ENCODE peak calls at places on chromosomes 7 and 10, in six cellular contexts. V is hepatocyte, U is PC-9, Z is OCI-LY7, D is PC-3, R is fibroblast of lung. W is an unnamed sample. For H3K4me1, the result is how much of the 10 kb centered on the place peaks cover.

GRCh38 chr7:107982918-107983389 is 20.0 kb downstream of the LAMB1 start:
- DNase-seq in V (peak), U (no peak), Z (no peak), D (peak), R (peak), W (no peak)

GRCh38 chr7:139676390-139676789 is 101.4 kb downstream of the HIPK2 start:
- DNase-seq in V (no peak), U (no peak), Z (no peak), D (no peak), R (no peak), W (no peak)

GRCh38 chr7:90629306-90629918 is 33.3 kb downstream of the CDK14 start:
- DNase-seq in V (peak), U (no peak), Z (peak), D (peak), R (peak), W (no peak)

GRCh38 chr7:150941351-150941982 is 36.7 kb downstream of the KCNH2 start:
- DNase-seq in V (no peak), U (no peak), Z (no peak), D (no peak), R (no peak), W (no peak)

GRCh38 chr7:37425504-37425903 is 23.2 kb downstream of the ELMO1 start:
- DNase-seq in V (no peak), U (no peak), Z (no peak), D (no peak), R (no peak), W (no peak)

GRCh38 chr10:75040576-75040975 is 70.9 kb upstream of the SAMD8 start:
- DNase-seq in V (no peak), U (no peak), Z (no peak), D (no peak), R (no peak), W (no peak)

GRCh38 chr7:55050286-55050685 is 31.5 kb downstream of the EGFR start:
- DNase-seq in V (no peak), U (no peak), Z (peak), D (no peak), R (no peak), W (no peak)

GRCh38 chr10:86399514-86399878 is 32.9 kb upstream of the GRID1 start:
- DNase-seq in V (no peak), U (no peak), Z (no peak), D (no peak), R (no peak), W (no peak)

GRCh38 chr10:70756710-70757360 is 28.3 kb downstream of the TBATA start:
- DNase-seq in V (no peak), U (no peak), Z (no peak), D (peak), R (peak), W (no peak)

GRCh38 chr10:126397640-126398382 is 9.5 kb upstream of the ADAM12 start:
- DNase-seq in V (no peak), U (peak), Z (no peak), D (peak), R (peak), W (peak)

GRCh38 chr10:127908106-127908957 is 1.4 kb downstream of the PTPRE start:
- DNase-seq in V (no peak), U (peak), Z (no peak), D (peak), R (peak), W (no peak)

GRCh38 chr7:157462840-157463239 is 126.0 kb downstream of the DNAJB6 start:
- DNase-seq in V (no peak), U (no peak), Z (no peak), D (no peak), R (no peak), W (no peak)

GRCh38 chr10:110567201-110568054 is at the start of gene SMC3:
- DNase-seq in V (peak), U (peak), Z (peak), D (peak), R (peak), W (peak)

GRCh38 chr10:128147669-128148068 is 21.4 kb upstream of the MKI67 start:
- DNase-seq in V (no peak), U (no peak), Z (no peak), D (peak), R (peak), W (peak)

GRCh38 chr7:102089175-102090098 is 197.2 kb upstream of the SH2B2 start:
- DNase-seq in V (no peak), U (no peak), Z (no peak), D (no peak), R (no peak), W (no peak)

GRCh38 chr10:16976803-16977202 is 152.8 kb downstream of the CUBN start:
- DNase-seq in V (no peak), U (no peak), Z (no peak), D (no peak), R (no peak), W (no peak)

GRCh38 chr7:70631732-70632131 is 500.2 kb upstream of the GALNT17 start:
- DNase-seq in V (no peak), U (no peak), Z (no peak), D (no peak), R (no peak), W (no peak)

GRCh38 chr10:69413221-69413865 is 3.4 kb downstream of the TACR2 start:
- DNase-seq in V (peak), U (peak), Z (peak), D (peak), R (peak), W (no peak)

GRCh38 chr10:50396491-50397311 is 145.4 kb upstream of the ASAH2 start:
- DNase-seq in V (no peak), U (no peak), Z (no peak), D (peak), R (peak), W (no peak)

GRCh38 chr10:82778908-82779307 is 903.9 kb downstream of the NRG3 start:
- DNase-seq in V (no peak), U (no peak), Z (peak), D (no peak), R (no peak), W (no peak)

GRCh38 chr7:49229246-49229645 is 304.9 kb downstream of the CDC14C start:
- DNase-seq in V (no peak), U (no peak), Z (peak), D (no peak), R (no peak), W (no peak)

GRCh38 chr10:16423599-16423998 is 13.2 kb upstream of the PTER start:
- DNase-seq in V (no peak), U (no peak), Z (no peak), D (no peak), R (no peak), W (no peak)

GRCh38 chr7:111090834-111091233 is at the start of gene LRRN3:
- DNase-seq in V (peak), U (no peak), Z (no peak), D (no peak), R (peak), W (no peak)

GRCh38 chr7:39540320-39540719 is 25.9 kb upstream of the YAE1 start:
- DNase-seq in V (peak), U (no peak), Z (no peak), D (no peak), R (no peak), W (no peak)

GRCh38 chr7:79421751-79422150 is 31.7 kb downstream of the MAGI2 start:
- DNase-seq in V (no peak), U (no peak), Z (no peak), D (no peak), R (no peak), W (no peak)

GRCh38 chr7:26937956-26938623 is 73.7 kb upstream of the SKAP2 start:
- DNase-seq in V (peak), U (no peak), Z (no peak), D (peak), R (no peak), W (no peak)

GRCh38 chr7:90512841-90513254 is 43.4 kb downstream of the PTTG1IP2 start:
- DNase-seq in V (no peak), U (no peak), Z (no peak), D (no peak), R (peak), W (no peak)

GRCh38 chr7:20352573-20353304 is 22.0 kb downstream of the ITGB8 start:
- DNase-seq in V (peak), U (peak), Z (no peak), D (peak), R (peak), W (peak)

GRCh38 chr7:95847061-95847460 is 74.7 kb downstream of the DYNC1I1 start:
- DNase-seq in V (no peak), U (no peak), Z (no peak), D (no peak), R (peak), W (no peak)

GRCh38 chr10:113572520-113573290 is 19.9 kb downstream of the HABP2 start:
- DNase-seq in V (no peak), U (no peak), Z (no peak), D (no peak), R (no peak), W (no peak)

GRCh38 chr7:95276114-95276513 is 48.2 kb downstream of the PON1 start:
- DNase-seq in V (no peak), U (peak), Z (no peak), D (peak), R (peak), W (no peak)

GRCh38 chr10:63738410-63738809 is 217.2 kb downstream of the REEP3 start:
- DNase-seq in V (peak), U (no peak), Z (no peak), D (peak), R (peak), W (no peak)

GRCh38 chr7:144854839-144855424 is 19.1 kb upstream of the TPK1 start:
- DNase-seq in V (peak), U (no peak), Z (peak), D (peak), R (peak), W (no peak)

GRCh38 chr7:2168612-2169312 is 64.0 kb downstream of the MAD1L1 start:
- DNase-seq in V (no peak), U (no peak), Z (no peak), D (no peak), R (no peak), W (no peak)

DNA sequence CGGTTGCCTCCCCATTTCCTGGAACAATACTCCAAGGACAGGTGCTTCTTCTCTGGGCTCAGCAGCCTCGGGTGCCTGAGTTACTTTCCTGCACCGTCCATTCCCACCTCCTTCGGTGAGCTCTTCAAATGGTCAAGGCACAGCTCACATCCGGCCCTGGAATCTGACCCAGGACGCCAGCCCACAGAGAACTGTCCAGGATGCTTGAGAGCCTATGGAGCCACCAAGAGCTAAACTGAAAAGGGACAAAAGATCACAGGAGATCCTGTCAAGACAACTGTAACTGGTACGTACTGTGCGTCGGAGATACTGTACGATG is 72.5 kb downstream of the CTBP2 start:
- DNase-seq in V (no peak), U (no peak), Z (no peak), D (no peak), R (no peak), W (no peak)
- H3K4me1 ChIP-seq in V (under half), U (under half), Z (under half), D (under half), R (under half), W (under half)

GRCh38 chr7:75880242-75880641 is 1.4 kb downstream of the RHBDD2 start:
- DNase-seq in V (no peak), U (no peak), Z (no peak), D (no peak), R (no peak), W (no peak)

GRCh38 chr7:75879771-75880184 is 944 bp downstream of the RHBDD2 start:
- DNase-seq in V (no peak), U (no peak), Z (peak), D (no peak), R (peak), W (no peak)

GRCh38 chr7:75881436-75882095 is 2.7 kb downstream of the RHBDD2 start:
- DNase-seq in V (no peak), U (no peak), Z (no peak), D (no peak), R (no peak), W (no peak)

GRCh38 chr7:75878312-75878768 is 494 bp upstream of the RHBDD2 start:
- DNase-seq in V (no peak), U (no peak), Z (no peak), D (no peak), R (no peak), W (no peak)

DNA sequence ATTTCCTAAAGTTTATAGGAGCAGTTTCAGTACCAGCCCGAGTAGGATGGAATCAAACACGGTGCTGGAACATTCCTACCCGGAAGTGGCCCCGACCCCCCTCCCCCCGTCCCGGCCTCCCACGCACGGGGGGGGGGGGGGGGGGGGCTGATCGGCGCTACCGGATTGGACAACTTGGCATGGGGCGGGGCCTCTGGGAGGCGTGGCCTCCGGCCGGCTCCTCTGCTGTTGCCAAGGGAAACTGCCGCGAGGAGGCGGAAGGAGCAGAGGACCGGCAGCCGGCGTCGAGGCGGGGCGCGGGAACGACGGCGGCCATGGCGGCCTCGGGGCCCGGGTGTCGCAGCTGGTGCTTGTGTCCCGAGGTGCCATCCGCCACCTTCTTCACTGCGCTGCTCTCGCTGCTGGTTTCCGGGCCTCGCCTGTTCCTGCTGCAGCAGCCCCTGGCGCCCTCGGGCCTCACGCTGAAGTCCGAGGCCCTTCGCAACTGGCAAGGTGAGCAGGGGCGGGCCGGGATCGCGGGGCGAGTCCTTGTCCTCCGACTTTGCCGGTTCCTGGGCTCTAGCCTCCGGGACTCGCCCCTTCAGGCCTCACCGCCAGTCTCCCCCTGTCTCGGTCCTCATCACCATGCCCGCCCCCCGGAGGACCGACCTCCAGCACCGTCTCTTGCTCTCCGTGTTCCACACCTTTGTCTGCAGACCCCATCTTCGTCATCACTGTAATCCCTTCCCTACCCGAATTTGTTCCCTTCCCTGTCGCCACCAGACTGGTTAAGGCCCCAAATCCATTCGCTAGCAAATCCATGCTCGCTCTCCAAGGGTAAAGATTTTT is at the start of gene RHBDD2:
- DNase-seq in V (peak), U (peak), Z (peak), D (peak), R (peak), W (peak)
- H3K27ac ChIP-seq in V (peak), U (no peak), Z (peak), D (peak), R (peak), W (peak)

DNA sequence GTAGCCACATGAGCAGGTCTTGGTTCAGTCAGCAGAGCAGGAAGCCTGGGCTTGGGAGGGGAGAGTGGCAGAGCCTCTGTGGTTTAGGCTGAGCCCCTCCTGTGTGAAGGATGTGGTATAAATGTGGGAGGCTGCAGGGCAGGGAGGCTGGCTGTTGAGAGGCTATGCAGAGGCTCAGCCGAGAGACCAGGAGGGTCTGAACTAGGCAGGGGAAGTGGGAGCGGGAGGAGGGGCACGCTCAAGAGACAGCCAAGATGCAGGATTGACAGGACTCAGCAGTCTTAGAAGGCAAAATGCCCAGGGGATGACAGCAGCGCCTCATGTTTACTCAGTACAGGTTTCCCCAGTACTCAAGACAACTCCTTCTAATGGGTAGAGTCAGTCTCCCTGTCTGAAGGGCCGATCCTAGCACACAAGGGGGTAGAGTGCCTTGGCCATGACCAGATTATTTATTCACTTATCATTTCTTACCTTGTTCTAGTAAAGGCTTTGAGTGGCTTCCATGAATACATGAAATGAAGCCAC is 24.4 kb downstream of the BTBD16 start:
- DNase-seq in V (no peak), U (no peak), Z (no peak), D (peak), R (no peak), W (no peak)
- H3K4me2 ChIP-seq in V (no peak), U (no peak), Z (no peak), D (no peak), R (no peak), W (peak)

GRCh38 chr7:42104694-42105093 is 132.3 kb downstream of the GLI3 start:
- DNase-seq in V (no peak), U (no peak), Z (no peak), D (no peak), R (no peak), W (no peak)
- H3K4me1 ChIP-seq in V (under half), U (under half), Z (under half), D (half or more), R (under half), W (under half)

DNA sequence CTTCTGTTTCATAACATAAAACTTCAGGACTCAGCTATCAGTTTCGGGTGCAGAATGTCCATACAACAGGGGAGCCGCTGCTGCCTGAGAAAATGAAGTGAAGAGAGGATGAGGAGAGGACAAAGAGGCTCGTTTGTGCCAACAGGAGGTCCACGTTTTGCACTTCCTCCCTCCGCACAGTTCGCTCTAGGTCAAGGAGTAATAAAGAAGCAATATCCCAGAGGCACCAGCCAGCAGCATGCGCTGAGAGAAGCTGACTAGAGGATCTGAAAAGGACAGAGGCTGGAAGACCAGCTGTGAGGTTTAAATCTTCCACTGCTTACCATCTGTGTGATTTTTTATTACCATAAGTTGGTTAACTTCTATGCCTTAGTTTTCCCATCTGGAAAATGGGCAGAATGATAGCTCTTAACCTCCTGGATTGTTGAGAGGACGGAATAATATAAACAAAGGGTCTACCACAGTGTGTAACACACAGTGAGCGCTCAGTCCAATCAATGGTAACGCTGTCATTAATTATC is 697 bp downstream of the GPAM start:
- DNase-seq in V (no peak), U (no peak), Z (no peak), D (no peak), R (peak), W (no peak)
- H3K27ac ChIP-seq in V (peak), U (no peak), Z (no peak), D (no peak), R (peak), W (peak)

DNA sequence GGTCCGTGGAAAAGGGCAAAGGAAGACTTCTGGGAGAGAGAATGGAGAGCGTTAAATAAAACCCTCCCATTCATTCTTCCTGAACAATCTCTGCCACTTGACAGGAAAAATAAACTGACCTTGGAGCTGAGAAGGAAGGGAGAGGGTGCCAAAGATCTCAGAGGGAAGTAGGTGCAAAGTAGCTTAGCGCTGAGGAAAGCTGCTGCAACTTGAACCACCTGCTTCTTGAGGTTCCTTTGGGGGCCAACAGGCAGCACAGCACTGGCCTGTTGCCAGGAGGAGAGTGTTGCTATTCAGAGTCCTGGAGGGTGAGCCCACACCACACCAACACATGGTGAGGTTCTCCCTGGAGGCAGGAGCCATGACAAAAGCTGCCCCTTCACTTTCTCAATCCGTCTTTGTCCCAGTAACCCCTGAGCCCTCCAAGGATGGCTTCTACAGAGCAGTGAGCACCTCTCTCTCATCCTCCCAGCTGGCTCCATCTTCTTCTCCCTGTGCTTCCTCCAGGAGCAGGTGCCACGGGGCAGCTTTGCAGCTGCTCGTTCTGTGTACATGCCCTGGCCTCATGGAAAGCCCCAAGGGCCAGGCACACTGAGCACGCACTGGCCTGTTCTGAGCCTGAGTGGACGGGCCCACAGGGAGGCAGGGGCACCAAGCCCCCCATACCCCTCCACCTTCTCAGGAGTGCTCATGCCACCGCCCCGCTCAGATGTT is 101.3 kb downstream of the STRA8 start:
- DNase-seq in V (no peak), U (no peak), Z (no peak), D (no peak), R (no peak), W (peak)
- H3K4me2 ChIP-seq in V (no peak), U (no peak), Z (no peak), D (no peak), R (no peak), W (peak)

GRCh38 chr7:47449810-47450586 is 131.9 kb downstream of the TNS3 start:
- DNase-seq in V (no peak), U (no peak), Z (no peak), D (no peak), R (peak), W (no peak)
- H3K4me1 ChIP-seq in V (under half), U (half or more), Z (under half), D (under half), R (half or more), W (under half)

DNA sequence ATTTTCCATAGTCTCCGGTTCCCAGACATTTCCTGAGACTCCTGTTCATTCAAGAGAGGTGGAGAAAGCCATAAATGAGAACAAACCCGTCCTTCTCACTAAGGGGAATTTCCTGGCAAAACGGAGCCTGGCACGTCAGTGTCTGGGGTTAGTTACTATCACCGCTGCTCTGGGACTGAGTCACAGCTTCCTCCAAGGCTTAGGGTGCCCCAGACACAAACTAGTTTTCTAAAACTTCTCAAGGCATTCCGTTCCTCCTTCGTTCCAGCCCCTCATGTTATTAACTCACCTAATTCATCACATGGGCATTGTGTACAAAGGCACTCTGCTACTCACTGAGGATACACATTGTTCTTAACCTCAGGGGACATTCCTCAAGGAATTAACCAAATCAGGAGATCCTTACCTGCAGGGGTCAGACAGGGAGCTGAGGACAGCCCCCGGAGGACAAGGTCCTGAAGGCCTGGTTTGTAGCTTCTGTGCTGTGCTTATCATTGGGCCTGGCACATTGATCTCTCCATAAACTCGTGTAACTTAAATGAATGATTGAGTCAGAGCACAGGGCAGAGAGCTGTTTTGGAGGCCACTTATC is 103.0 kb upstream of the KLF6 start:
- DNase-seq in V (peak), U (peak), Z (no peak), D (peak), R (peak), W (peak)
- H3K27ac ChIP-seq in V (peak), U (peak), Z (no peak), D (peak), R (peak), W (peak)

W was measured in keratinocyte.